ENCODE peak calls at places on chromosomes 12 and 14, in four cellular contexts. I is mesenchymal stem cell, L is uterus, A is lung. Q is an unnamed sample. For H3K4me1, the result is how much of the 10 kb centered on the place peaks cover.

GRCh38 chr14:99731536-99732435 is 47.7 kb downstream of the CYP46A1 start:
- DNase-seq in I (no peak), L (peak), A (no peak), Q (peak)

GRCh38 chr12:42666671-42667243 is 77.2 kb upstream of the PRICKLE1 start:
- DNase-seq in I (peak), L (no peak), A (no peak), Q (no peak)

GRCh38 chr12:230925-231671 is 17.1 kb upstream of the SLC6A12 start:
- DNase-seq in I (no peak), L (no peak), A (no peak), Q (no peak)

GRCh38 chr14:77107228-77107627 is 9.2 kb downstream of the CIPC start:
- DNase-seq in I (no peak), L (no peak), A (no peak), Q (no peak)

GRCh38 chr12:104048162-104048561 is 1.8 kb downstream of the GLT8D2 start:
- DNase-seq in I (no peak), L (no peak), A (no peak), Q (no peak)

GRCh38 chr14:102913341-102914211 is 8.9 kb upstream of the AMN start:
- DNase-seq in I (no peak), L (no peak), A (no peak), Q (no peak)

GRCh38 chr14:103302966-103303365 is 31.1 kb upstream of the EIF5 start:
- DNase-seq in I (no peak), L (no peak), A (no peak), Q (no peak)

GRCh38 chr12:50390284-50390683 is 6.1 kb downstream of the FAM186A start:
- DNase-seq in I (peak), L (no peak), A (no peak), Q (peak)

GRCh38 chr12:124568431-124569374 is 1.3 kb upstream of the NCOR2 start:
- DNase-seq in I (peak), L (peak), A (peak), Q (peak)

GRCh38 chr12:45232771-45233372 is 17.0 kb downstream of the ANO6 start:
- DNase-seq in I (peak), L (peak), A (peak), Q (peak)

GRCh38 chr12:50333441-50333840 is 50.1 kb upstream of the LIMA1 start:
- DNase-seq in I (no peak), L (no peak), A (no peak), Q (no peak)

GRCh38 chr12:91180577-91180976 is 2.0 kb downstream of the DCN start:
- DNase-seq in I (no peak), L (no peak), A (no peak), Q (no peak)

GRCh38 chr12:41944241-41944640 is 200.4 kb downstream of the GXYLT1 start:
- DNase-seq in I (peak), L (no peak), A (no peak), Q (no peak)

GRCh38 chr12:109915171-109916040 is 15.3 kb downstream of the TCHP start:
- DNase-seq in I (no peak), L (no peak), A (no peak), Q (no peak)

GRCh38 chr14:99133563-99134332 is 138.2 kb downstream of the BCL11B start:
- DNase-seq in I (no peak), L (peak), A (peak), Q (no peak)

GRCh38 chr14:70788893-70789292 is 20.4 kb downstream of the MAP3K9 start:
- DNase-seq in I (no peak), L (no peak), A (no peak), Q (no peak)

GRCh38 chr14:36784541-36784940 is 122.9 kb downstream of the PAX9 start:
- DNase-seq in I (peak), L (no peak), A (no peak), Q (no peak)

GRCh38 chr14:88698651-88699050 is 94.1 kb downstream of the EML5 start:
- DNase-seq in I (no peak), L (no peak), A (no peak), Q (no peak)

GRCh38 chr12:118354903-118355302 is 17.8 kb downstream of the TAOK3 start:
- DNase-seq in I (no peak), L (no peak), A (no peak), Q (peak)

GRCh38 chr12:10739157-10740118 is 16.3 kb upstream of the YBX3 start:
- DNase-seq in I (peak), L (no peak), A (no peak), Q (peak)

GRCh38 chr12:61993734-61994345 is 266.4 kb upstream of the USP15 start:
- DNase-seq in I (peak), L (no peak), A (no peak), Q (no peak)

GRCh38 chr12:20549115-20549719 is 145.9 kb upstream of the SLCO1C1 start:
- DNase-seq in I (peak), L (peak), A (no peak), Q (no peak)

GRCh38 chr12:56487448-56488040 is 417 bp downstream of the GLS2 start:
- DNase-seq in I (peak), L (peak), A (no peak), Q (no peak)

GRCh38 chr12:108907861-108908302 is 28.0 kb downstream of the DAO start:
- DNase-seq in I (no peak), L (no peak), A (no peak), Q (peak)

GRCh38 chr12:43337571-43338497 is 214.2 kb downstream of the ADAMTS20 start:
- DNase-seq in I (no peak), L (no peak), A (no peak), Q (no peak)

GRCh38 chr12:2613674-2614073 is 181.1 kb upstream of the FKBP4 start:
- DNase-seq in I (peak), L (peak), A (no peak), Q (peak)

GRCh38 chr14:104119119-104119699 is 19.2 kb upstream of the KIF26A start:
- DNase-seq in I (no peak), L (no peak), A (no peak), Q (no peak)

GRCh38 chr14:84750763-84751554 is 779.0 kb upstream of the FLRT2 start:
- DNase-seq in I (peak), L (no peak), A (no peak), Q (no peak)

GRCh38 chr14:99899578-99900178 is 106.5 kb downstream of the EML1 start:
- DNase-seq in I (peak), L (no peak), A (no peak), Q (no peak)

GRCh38 chr14:39469094-39469710 is 37.0 kb upstream of the FBXO33 start:
- DNase-seq in I (peak), L (no peak), A (no peak), Q (no peak)

GRCh38 chr14:56120091-56120632 is 2.0 kb downstream of the PELI2 start:
- DNase-seq in I (peak), L (no peak), A (no peak), Q (no peak)

GRCh38 chr12:132711169-132711843 is 664 bp downstream of the PGAM5 start:
- DNase-seq in I (peak), L (no peak), A (no peak), Q (no peak)

GRCh38 chr12:25056011-25056410 is 107.1 kb upstream of the BCAT1 start:
- DNase-seq in I (no peak), L (no peak), A (no peak), Q (no peak)

GRCh38 chr12:54716284-54716683 is 68.1 kb upstream of the DCD start:
- DNase-seq in I (no peak), L (no peak), A (no peak), Q (no peak)

GRCh38 chr12:120363274-120363855 is 5.6 kb downstream of the MSI1 start:
- DNase-seq in I (no peak), L (no peak), A (no peak), Q (no peak)

GRCh38 chr12:120362516-120363273 is 6.3 kb downstream of the MSI1 start:
- DNase-seq in I (no peak), L (no peak), A (no peak), Q (no peak)

GRCh38 chr12:120359159-120359527 is 9.8 kb downstream of the MSI1 start:
- DNase-seq in I (no peak), L (no peak), A (no peak), Q (no peak)

GRCh38 chr12:120364487-120364886 is 4.5 kb downstream of the MSI1 start:
- DNase-seq in I (no peak), L (no peak), A (no peak), Q (no peak)

GRCh38 chr12:120361506-120362208 is 7.3 kb downstream of the MSI1 start:
- DNase-seq in I (peak), L (peak), A (no peak), Q (no peak)
- H3K4me1 ChIP-seq in I (under half), L (under half), A (under half), Q (under half)

DNA sequence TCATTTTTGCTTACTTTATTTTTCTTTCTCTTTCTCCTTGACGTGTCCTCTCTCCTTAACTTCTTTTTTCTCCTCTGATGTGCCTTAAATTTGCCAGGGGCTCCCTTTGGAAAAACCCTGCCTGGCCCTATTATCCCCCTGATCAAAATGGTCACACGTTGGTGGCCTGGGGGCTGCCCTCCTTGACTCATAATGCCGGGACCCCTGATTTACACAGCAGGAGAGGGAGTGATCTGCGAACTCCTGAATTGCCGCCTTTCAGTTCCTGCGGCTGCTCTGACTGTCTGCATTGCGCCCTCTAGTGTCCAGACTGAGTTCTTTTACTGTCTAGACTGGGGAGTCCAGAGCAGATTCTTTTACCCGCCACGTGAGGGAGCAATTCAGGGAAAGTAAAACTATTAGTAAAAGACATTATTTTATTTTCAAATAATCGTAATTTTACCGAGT is 44.8 kb upstream of the GZMB start:
- DNase-seq in I (peak), L (peak), A (peak), Q (peak)
- H3K4me3 ChIP-seq in I (no peak), L (no peak), A (no peak), Q (peak)

DNA sequence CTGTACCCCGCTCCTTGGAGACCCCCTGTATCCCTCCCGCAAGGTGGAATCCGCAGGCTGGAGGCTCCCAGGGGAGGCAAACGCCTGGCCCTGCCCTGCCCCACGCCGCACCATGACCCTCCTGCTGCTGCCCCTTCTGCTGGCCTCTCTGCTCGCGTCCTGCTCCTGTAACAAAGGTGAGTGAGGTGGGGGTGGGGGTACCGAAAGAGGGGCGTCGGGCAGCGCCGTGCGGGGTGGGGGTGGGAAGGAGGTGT is 293 bp downstream of the CLSTN3 start:
- DNase-seq in I (no peak), L (no peak), A (no peak), Q (no peak)
- H3K27ac ChIP-seq in I (no peak), L (peak), A (no peak), Q (no peak)

DNA sequence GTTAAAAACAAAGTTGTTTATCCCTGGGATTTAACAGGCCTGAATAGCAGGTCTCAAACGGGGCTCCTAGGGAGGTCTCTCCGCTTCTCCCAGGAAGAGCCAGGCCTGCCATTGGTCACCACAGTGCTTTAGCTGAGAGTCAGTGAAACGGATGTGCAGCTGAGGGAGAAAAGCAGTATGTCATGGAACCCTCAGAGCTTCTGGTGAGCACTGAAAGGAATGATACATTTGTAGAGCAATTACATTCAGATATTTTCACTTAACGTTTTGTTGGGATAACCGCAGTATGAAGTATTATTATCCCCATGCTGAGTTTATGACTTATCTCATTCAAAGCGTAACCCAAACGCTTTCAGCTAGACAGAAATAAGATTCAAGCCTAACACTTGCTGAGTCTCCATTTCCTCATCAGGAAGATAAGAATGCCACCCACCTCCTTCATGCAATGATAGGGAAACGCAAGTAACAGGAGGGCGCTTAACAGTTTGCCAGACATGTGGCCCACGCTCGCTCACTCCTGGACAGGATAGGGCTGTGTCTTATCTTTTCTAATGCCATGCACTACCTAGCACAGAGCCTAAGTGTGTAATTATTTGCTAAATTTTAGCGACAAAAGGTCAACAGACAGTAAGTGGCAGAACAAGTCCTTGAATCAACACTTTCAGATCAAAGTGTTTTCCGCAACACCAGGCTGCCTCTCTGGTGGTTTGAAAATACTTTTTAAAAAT is 28.2 kb downstream of the DAD1 start:
- DNase-seq in I (no peak), L (no peak), A (peak), Q (no peak)
- H3K4me1 ChIP-seq in I (under half), L (under half), A (under half), Q (under half)

GRCh38 chr12:52183971-52184370 is 7.8 kb downstream of the KRT80 start:
- DNase-seq in I (no peak), L (no peak), A (no peak), Q (no peak)

GRCh38 chr12:52183544-52183910 is 8.3 kb downstream of the KRT80 start:
- DNase-seq in I (no peak), L (no peak), A (no peak), Q (no peak)

GRCh38 chr12:52181757-52182156 is 10.1 kb downstream of the KRT80 start:
- DNase-seq in I (peak), L (no peak), A (no peak), Q (peak)

GRCh38 chr12:52182456-52182855 is 9.4 kb downstream of the KRT80 start:
- DNase-seq in I (peak), L (no peak), A (no peak), Q (no peak)

DNA sequence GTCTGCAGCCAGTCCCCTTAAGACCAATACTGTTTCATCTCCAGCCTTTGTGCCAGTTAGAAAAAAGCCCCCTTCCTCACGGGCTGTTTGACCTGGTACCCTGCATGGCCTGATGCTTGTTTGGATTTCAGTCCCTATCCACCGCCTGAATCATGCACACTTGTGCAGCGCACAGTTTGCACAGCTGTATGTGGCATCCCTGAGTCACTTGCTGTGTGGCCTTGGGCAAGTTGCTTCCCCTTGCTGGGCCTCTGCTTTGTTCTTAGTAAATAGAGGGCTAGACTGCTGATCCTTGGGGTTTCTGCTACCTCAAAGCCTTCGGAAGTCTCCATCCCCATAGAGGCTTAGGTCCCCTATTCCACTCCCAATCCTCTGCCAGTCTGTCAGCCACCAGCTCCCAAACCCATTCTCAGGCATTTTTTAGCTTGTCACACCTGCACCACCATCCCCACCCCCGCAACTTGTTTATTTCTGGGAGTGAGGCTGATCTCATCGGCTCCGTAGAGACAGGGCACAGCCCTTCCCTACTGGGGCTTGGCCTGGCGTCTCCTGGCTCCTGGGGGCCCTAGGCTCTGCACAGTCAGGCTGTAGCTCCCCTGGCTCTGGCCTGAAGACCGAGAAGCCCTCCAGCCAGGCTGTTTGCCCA is 8.8 kb downstream of the KRT80 start:
- DNase-seq in I (peak), L (no peak), A (no peak), Q (no peak)
- H3K4me3 ChIP-seq in I (no peak), L (no peak), A (no peak), Q (no peak)

GRCh38 chr12:77213316-77213715 is 147.9 kb upstream of the E2F7 start:
- DNase-seq in I (no peak), L (peak), A (no peak), Q (no peak)
- H3K27ac ChIP-seq in I (no peak), L (no peak), A (peak), Q (no peak)

GRCh38 chr12:69243099-69244084 is 4.0 kb downstream of the CPSF6 start:
- DNase-seq in I (no peak), L (no peak), A (no peak), Q (no peak)
- H3K4me1 ChIP-seq in I (under half), L (under half), A (under half), Q (under half)

GRCh38 chr12:126389961-126390360 is 1324.7 kb downstream of the AACS start:
- DNase-seq in I (no peak), L (no peak), A (no peak), Q (no peak)
- H3K4me3 ChIP-seq in I (no peak), L (no peak), A (no peak), Q (no peak)

GRCh38 chr12:64694130-64695078 is 64.8 kb downstream of the GNS start:
- DNase-seq in I (no peak), L (no peak), A (no peak), Q (no peak)

GRCh38 chr12:64688715-64689114 is 70.5 kb downstream of the GNS start:
- DNase-seq in I (no peak), L (no peak), A (no peak), Q (no peak)

GRCh38 chr12:64695550-64695949 is 63.7 kb downstream of the GNS start:
- DNase-seq in I (no peak), L (no peak), A (no peak), Q (no peak)

GRCh38 chr12:64691227-64691792 is 67.9 kb downstream of the GNS start:
- DNase-seq in I (no peak), L (no peak), A (no peak), Q (no peak)

DNA sequence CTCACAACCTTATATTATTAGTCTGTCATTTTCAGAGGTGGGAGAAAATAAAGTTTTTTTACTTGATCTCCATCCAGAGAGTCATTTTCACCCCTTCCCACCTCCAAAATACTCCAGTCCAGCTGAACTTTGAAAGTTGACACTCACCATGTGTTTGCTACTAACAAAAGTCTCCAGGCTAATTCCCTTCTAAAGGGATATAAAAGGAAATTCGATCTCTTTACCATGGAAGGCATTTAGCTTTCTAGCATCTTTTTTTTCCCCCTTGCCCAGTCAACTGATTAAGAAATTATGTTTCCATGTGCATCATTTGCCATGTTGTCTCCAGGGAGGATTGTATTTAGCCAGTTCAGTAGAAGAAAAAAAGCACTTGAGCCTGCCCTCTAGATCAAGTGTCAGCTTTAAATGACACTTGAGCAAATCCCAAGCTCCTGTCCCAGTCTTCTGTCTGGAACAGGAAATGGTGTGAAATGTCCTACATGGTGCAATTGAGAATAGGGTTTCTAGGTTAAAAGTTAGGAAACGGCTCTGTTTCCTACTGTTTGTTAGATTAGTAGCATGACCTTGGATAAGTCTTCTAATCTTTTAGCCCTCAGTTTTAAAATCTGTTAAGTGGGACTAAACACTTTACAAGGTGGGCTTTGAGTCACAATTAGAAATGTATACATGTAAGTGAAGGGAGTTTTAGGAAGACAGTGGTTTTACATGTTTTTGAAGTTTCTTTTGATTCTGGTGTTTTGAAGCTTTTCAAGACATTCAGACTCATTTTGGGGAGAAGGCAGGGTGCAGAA is 67.2 kb downstream of the GNS start:
- DNase-seq in I (peak), L (no peak), A (no peak), Q (no peak)
- H3K27ac ChIP-seq in I (no peak), L (no peak), A (no peak), Q (no peak)

GRCh38 chr14:62081956-62082355 is 319.7 kb downstream of the SNAPC1 start:
- DNase-seq in I (no peak), L (no peak), A (no peak), Q (no peak)
- H3K4me1 ChIP-seq in I (under half), L (under half), A (under half), Q (under half)

Q was measured in SJSA1.